ENCODE peak calls at places on chromosomes 16 and 17, in four cellular contexts. One of them, this sample, is unnamed.

GRCh38 chr16:12341966-12342365 is 365.4 kb downstream of the SNX29 start:
- DNase-seq in nephron progenitor cell: no peak
- DNase-seq in NCI-H1694: no peak
- DNase-seq in GM19239: no peak
- DNase-seq in this sample: no peak

GRCh38 chr17:9971991-9972390 is 66.9 kb upstream of the RCVRN start:
- DNase-seq in nephron progenitor cell: no peak
- DNase-seq in NCI-H1694: no peak
- DNase-seq in GM19239: no peak
- DNase-seq in this sample: no peak

GRCh38 chr17:1958134-1958881 is 66.8 kb downstream of the RTN4RL1 start:
- DNase-seq in nephron progenitor cell: no peak
- DNase-seq in NCI-H1694: no peak
- DNase-seq in GM19239: no peak
- DNase-seq in this sample: no peak

GRCh38 chr17:4858880-4859260 is 25.7 kb downstream of the MINK1 start:
- DNase-seq in nephron progenitor cell: no peak
- DNase-seq in NCI-H1694: no peak
- DNase-seq in GM19239: no peak
- DNase-seq in this sample: peak; percentile 11

GRCh38 chr16:88194397-88195020 is 188.2 kb upstream of the ZNF469 start:
- DNase-seq in nephron progenitor cell: no peak
- DNase-seq in NCI-H1694: peak; percentile 52
- DNase-seq in GM19239: no peak
- DNase-seq in this sample: no peak

GRCh38 chr16:17109413-17109812 is 361.3 kb downstream of the XYLT1 start:
- DNase-seq in nephron progenitor cell: no peak
- DNase-seq in NCI-H1694: no peak
- DNase-seq in GM19239: no peak
- DNase-seq in this sample: no peak

GRCh38 chr17:74433421-74434121 is 1.7 kb downstream of the GPRC5C start:
- DNase-seq in nephron progenitor cell: peak; percentile 60
- DNase-seq in NCI-H1694: no peak
- DNase-seq in GM19239: no peak
- DNase-seq in this sample: no peak

GRCh38 chr17:75457047-75457654 is 716 bp downstream of the TMEM94 start:
- DNase-seq in nephron progenitor cell: peak; percentile 45
- DNase-seq in NCI-H1694: peak; percentile 15
- DNase-seq in GM19239: no peak
- DNase-seq in this sample: peak; percentile 15

GRCh38 chr17:30248786-30249185 is 13.3 kb upstream of the SLC6A4 start:
- DNase-seq in nephron progenitor cell: no peak
- DNase-seq in NCI-H1694: no peak
- DNase-seq in GM19239: no peak
- DNase-seq in this sample: no peak

GRCh38 chr16:77788196-77789084 is at the start of gene VAT1L:
- DNase-seq in nephron progenitor cell: peak; percentile 76
- DNase-seq in NCI-H1694: no peak
- DNase-seq in GM19239: no peak
- DNase-seq in this sample: peak; percentile 14

GRCh38 chr17:27553019-27553511 is 77.9 kb upstream of the LGALS9 start:
- DNase-seq in nephron progenitor cell: no peak
- DNase-seq in NCI-H1694: no peak
- DNase-seq in GM19239: no peak
- DNase-seq in this sample: no peak

GRCh38 chr17:14320734-14321475 is 20.0 kb downstream of the HS3ST3B1 start:
- DNase-seq in nephron progenitor cell: peak; percentile 48
- DNase-seq in NCI-H1694: no peak
- DNase-seq in GM19239: no peak
- DNase-seq in this sample: no peak

GRCh38 chr17:9350083-9350482 is 225.5 kb downstream of the STX8 start:
- DNase-seq in nephron progenitor cell: no peak
- DNase-seq in NCI-H1694: no peak
- DNase-seq in GM19239: no peak
- DNase-seq in this sample: no peak

GRCh38 chr16:3058173-3059030 is 7.0 kb upstream of the IL32 start:
- DNase-seq in nephron progenitor cell: peak; percentile 58
- DNase-seq in NCI-H1694: no peak
- DNase-seq in GM19239: peak; percentile 62
- DNase-seq in this sample: peak; percentile 66

GRCh38 chr17:336110-337021 is 16.2 kb downstream of the RPH3AL start:
- DNase-seq in nephron progenitor cell: no peak
- DNase-seq in NCI-H1694: peak; percentile 57
- DNase-seq in GM19239: no peak
- DNase-seq in this sample: peak; percentile 50

GRCh38 chr16:50547340-50547865 is 793 bp upstream of the NKD1 start:
- DNase-seq in nephron progenitor cell: peak; percentile 72
- DNase-seq in NCI-H1694: no peak
- DNase-seq in GM19239: peak; percentile 55
- DNase-seq in this sample: peak; percentile 56

GRCh38 chr17:4739122-4740024 is at the start of the genes CXCL16 and ZMYND15:
- DNase-seq in nephron progenitor cell: peak; percentile 65
- DNase-seq in NCI-H1694: no peak
- DNase-seq in GM19239: peak; percentile 73
- DNase-seq in this sample: peak; percentile 56

This sample was measured in activated CD4-positive, alpha-beta T cell treated with anti-CD3 and anti-CD28 coated beads, Interleukin-2, amount 50 U/mL, for 48 hours.